ENCODE peak calls at places on chromosomes 12 and 14, in nine cellular contexts. D is activated naive CD4-positive, alpha-beta T cell; J is Right ventricle myocardium superior; X is GDM1; I is HTR-8/SVneo; N is upper lobe of right lung; Q is stimulated activated effector memory CD8-positive, alpha-beta T cell treated with anti-CD3 and anti-CD28 coated beads, Interleukin-12 subunit alpha, Interleukin-12 subunit beta, amount 100 ng/mL, for 72 hours; F is AG20443; Z is NCI-H187. K is an unnamed sample.

GRCh38 chr14:101033446-101034165 is 130.1 kb upstream of the RTL1 start:
- DNase-seq in J (no peak), Q (no peak), I (no peak), Z (no peak), X (no peak), N (peak; percentile 45), D (no peak), F (no peak), K (no peak)

GRCh38 chr12:43882578-43883178 is 46.8 kb downstream of the TMEM117 start:
- DNase-seq in F (peak; percentile 62), D (no peak), Q (no peak), N (no peak), Z (peak; percentile 17), J (no peak), I (peak; percentile 52), X (peak; percentile 49), K (no peak)

GRCh38 chr12:3832738-3833137 is 40.5 kb downstream of the PARP11 start:
- DNase-seq in J (no peak), Z (no peak), I (no peak), F (no peak), D (no peak), N (no peak), X (no peak), Q (no peak), K (no peak)

GRCh38 chr14:50963919-50964318 is 19.6 kb upstream of the PYGL start:
- DNase-seq in Q (no peak), J (no peak), Z (no peak), F (no peak), I (no peak), X (no peak), D (no peak), N (no peak), K (no peak)

GRCh38 chr12:26822051-26822450 is 10.9 kb downstream of the ITPR2 start:
- DNase-seq in J (no peak), I (no peak), D (no peak), F (no peak), X (no peak), Q (no peak), Z (no peak), N (no peak), K (no peak)

GRCh38 chr14:74502236-74503019 is 8.9 kb downstream of the ISCA2 start:
- DNase-seq in F (no peak), Z (no peak), I (peak; percentile 73), X (no peak), N (no peak), J (peak; percentile 26), D (no peak), Q (no peak), K (no peak)

GRCh38 chr14:37669242-37669641 is 73.8 kb downstream of the TTC6 start:
- DNase-seq in D (no peak), F (no peak), Z (no peak), N (no peak), X (no peak), Q (no peak), I (no peak), J (no peak), K (no peak)

GRCh38 chr12:115232455-115233156 is 548.6 kb upstream of the TBX3 start:
- DNase-seq in I (no peak), X (no peak), N (no peak), J (no peak), D (no peak), Q (no peak), F (peak; percentile 33), Z (no peak), K (no peak)

GRCh38 chr12:44000309-44000952 is 164.6 kb downstream of the TMEM117 start:
- DNase-seq in J (no peak), X (peak; percentile 12), N (no peak), D (no peak), I (peak; percentile 5), Z (peak; percentile 57), F (peak; percentile 73), Q (peak; percentile 57), K (no peak)

GRCh38 chr12:26185532-26186320 is 9.6 kb upstream of the SSPN start:
- DNase-seq in F (no peak), D (no peak), N (no peak), J (no peak), I (no peak), X (no peak), Z (no peak), Q (no peak), K (no peak)

GRCh38 chr14:31947076-31947475 is 130.0 kb upstream of the ARHGAP5 start:
- DNase-seq in N (no peak), Z (no peak), D (no peak), I (no peak), X (no peak), J (no peak), Q (no peak), F (no peak), K (no peak)

GRCh38 chr14:36221097-36221496 is 44.6 kb upstream of the PTCSC3 start:
- DNase-seq in N (no peak), I (no peak), Q (no peak), F (no peak), X (no peak), Z (no peak), D (no peak), J (no peak), K (no peak)

GRCh38 chr12:48184549-48184922 is 1.1 kb downstream of the CCDC184 start:
- DNase-seq in D (no peak), J (no peak), Z (no peak), F (no peak), X (no peak), N (no peak), I (no peak), Q (peak; percentile 47), K (no peak)

GRCh38 chr14:91693342-91693741 is 38.5 kb downstream of the CATSPERB start:
- DNase-seq in D (no peak), N (no peak), F (peak; percentile 19), Q (no peak), I (no peak), X (no peak), Z (no peak), J (no peak), K (no peak)

GRCh38 chr12:112964067-112964670 is 14.2 kb upstream of the OAS2 start:
- DNase-seq in I (no peak), D (no peak), F (no peak), Z (no peak), Q (no peak), N (no peak), X (no peak), J (no peak), K (no peak)

GRCh38 chr12:718756-719138 is 33.6 kb upstream of the WNK1 start:
- DNase-seq in J (no peak), F (no peak), D (no peak), X (no peak), Z (no peak), I (no peak), N (no peak), Q (no peak), K (no peak)

GRCh38 chr14:20391505-20391904 is 21.8 kb downstream of the TEP1 start:
- DNase-seq in N (no peak), J (no peak), I (no peak), D (no peak), X (no peak), Z (no peak), Q (no peak), F (no peak), K (no peak)

GRCh38 chr12:6278439-6279255 is 31.8 kb upstream of the PLEKHG6 start:
- DNase-seq in Z (peak; percentile 36), Q (peak; percentile 93), I (peak; percentile 95), X (peak; percentile 77), F (peak; percentile 97), J (peak; percentile 90), D (peak; percentile 66), N (peak; percentile 96), K (peak; percentile 88)

GRCh38 chr14:80425686-80426085 is 214.4 kb upstream of the DIO2 start:
- DNase-seq in D (no peak), X (no peak), Q (no peak), J (no peak), F (peak; percentile 73), N (no peak), I (peak; percentile 60), Z (no peak), K (no peak)

GRCh38 chr14:44215660-44216059 is 291.4 kb downstream of the FSCB start:
- DNase-seq in I (no peak), N (no peak), Z (no peak), D (no peak), F (no peak), J (no peak), X (no peak), Q (no peak), K (no peak)